ENCODE peak calls at places on chromosomes 11 and 22, in six cellular contexts. J is effector memory CD4-positive, alpha-beta T cell; U is H1; O is left ventricle myocardium inferior; H is PC-9; G is heart right ventricle. X is an unnamed sample.
A peak's percentile ranks its signal among the peaks of the same experiment; 100 is the strongest.

GRCh38 chr22:23264610-23265388 is 84.5 kb downstream of the BCR start:
- DNase-seq in J (no peak), U (no peak), O (no peak), H (peak; percentile 58), G (no peak), X (no peak)

GRCh38 chr11:100876826-100877545 is 189.9 kb downstream of the ARHGAP42 start:
- DNase-seq in J (no peak), U (no peak), O (no peak), H (peak; percentile 73), G (peak; percentile 20), X (no peak)

GRCh38 chr11:114036958-114037357 is 22.6 kb upstream of the ZBTB16 start:
- DNase-seq in J (no peak), U (no peak), O (no peak), H (no peak), G (no peak), X (no peak)

GRCh38 chr11:60700689-60701508 is 1.5 kb downstream of the MS4A8 start:
- DNase-seq in J (no peak), U (peak; percentile 67), O (no peak), H (no peak), G (no peak), X (no peak)

GRCh38 chr22:17842386-17842785 is 68.1 kb upstream of the BID start:
- DNase-seq in J (peak; percentile 29), U (no peak), O (no peak), H (no peak), G (peak; percentile 39), X (no peak)

GRCh38 chr11:80993561-80993960 is 1552.7 kb upstream of the TENM4 start:
- DNase-seq in J (no peak), U (no peak), O (no peak), H (no peak), G (no peak), X (no peak)

GRCh38 chr11:119764108-119764874 is 35.3 kb upstream of the NECTIN1 start:
- DNase-seq in J (no peak), U (no peak), O (peak; percentile 52), H (no peak), G (peak; percentile 56), X (no peak)

GRCh38 chr11:46381046-46381835 is at the start of gene MDK:
- DNase-seq in J (no peak), U (peak; percentile 83), O (no peak), H (no peak), G (no peak), X (no peak)

GRCh38 chr11:78244080-78244479 is 55.4 kb downstream of the USP35 start:
- DNase-seq in J (no peak), U (no peak), O (no peak), H (no peak), G (no peak), X (no peak)

GRCh38 chr11:26827567-26828037 is 105.7 kb upstream of the SLC5A12 start:
- DNase-seq in J (no peak), U (no peak), O (no peak), H (no peak), G (no peak), X (no peak)

GRCh38 chr11:20599424-20600346 is at the start of gene SLC6A5:
- DNase-seq in J (no peak), U (peak; percentile 88), O (peak; percentile 32), H (no peak), G (peak; percentile 38), X (no peak)

GRCh38 chr11:102757823-102758549 is 22.4 kb downstream of the MMP10 start:
- DNase-seq in J (no peak), U (no peak), O (no peak), H (no peak), G (no peak), X (no peak)

GRCh38 chr11:12494699-12495098 is 117.3 kb downstream of the PARVA start:
- DNase-seq in J (no peak), U (no peak), O (no peak), H (no peak), G (no peak), X (no peak)

GRCh38 chr11:12685229-12685628 is 11.0 kb downstream of the TEAD1 start:
- DNase-seq in J (no peak), U (no peak), O (no peak), H (no peak), G (no peak), X (no peak)

GRCh38 chr11:33944345-33944692 is 52.4 kb upstream of the LMO2 start:
- DNase-seq in J (no peak), U (no peak), O (no peak), H (no peak), G (no peak), X (no peak)

GRCh38 chr22:39353346-39353745 is 3.6 kb downstream of the SYNGR1 start:
- DNase-seq in J (no peak), U (no peak), O (no peak), H (no peak), G (no peak), X (no peak)

GRCh38 chr22:44884968-44885805 is 124.6 kb downstream of the PHF21B start:
- DNase-seq in J (no peak), U (no peak), O (no peak), H (peak; percentile 70), G (no peak), X (no peak)

GRCh38 chr22:20188567-20188877 is 37.7 kb upstream of the CCDC188 start:
- DNase-seq in J (no peak), U (no peak), O (no peak), H (no peak), G (no peak), X (no peak)

GRCh38 chr11:19200410-19201201 is 1.2 kb downstream of the CSRP3 start:
- DNase-seq in J (no peak), U (no peak), O (no peak), H (peak; percentile 84), G (no peak), X (no peak)

GRCh38 chr11:111698852-111699559 is 67.2 kb downstream of the PPP2R1B start:
- DNase-seq in J (no peak), U (no peak), O (no peak), H (no peak), G (no peak), X (no peak)

GRCh38 chr11:111699579-111700156 is 66.5 kb downstream of the PPP2R1B start:
- DNase-seq in J (no peak), U (no peak), O (no peak), H (no peak), G (no peak), X (no peak)

GRCh38 chr11:111696556-111696955 is 69.6 kb downstream of the PPP2R1B start:
- DNase-seq in J (no peak), U (no peak), O (no peak), H (no peak), G (no peak), X (no peak)

GRCh38 chr11:111700186-111700585 is 66.0 kb downstream of the PPP2R1B start:
- DNase-seq in J (no peak), U (no peak), O (no peak), H (no peak), G (no peak), X (no peak)

DNA sequence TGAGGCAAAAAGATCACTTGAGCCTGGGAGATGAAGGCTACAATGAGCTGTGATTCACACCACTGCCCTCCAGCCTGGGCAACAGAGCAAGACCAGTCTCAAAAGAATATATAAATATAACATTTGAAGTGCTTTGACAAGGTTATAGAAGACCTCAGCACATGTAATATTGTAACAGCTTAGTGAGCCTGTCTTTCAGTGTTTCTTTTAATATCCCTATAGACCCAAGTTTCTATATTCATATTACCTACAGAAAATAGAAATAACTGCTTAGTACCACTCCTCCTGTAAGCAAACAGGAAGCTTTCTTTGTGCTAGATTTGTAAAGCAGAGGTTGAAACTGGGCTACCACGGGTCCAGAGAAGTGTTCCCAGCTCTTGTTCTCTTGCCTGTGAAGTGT is 68.3 kb downstream of the PPP2R1B start:
- DNase-seq in J (no peak), U (no peak), O (no peak), H (no peak), G (no peak), X (no peak)
- H3K4me1 ChIP-seq in J (no peaks in the 10 kb centered on the region), U (peaks cover 4% of the 10 kb centered on the region), O (peaks cover 65% of the 10 kb centered on the region), H (no peaks in the 10 kb centered on the region), G (peaks cover 22% of the 10 kb centered on the region), X (no peaks in the 10 kb centered on the region)

DNA sequence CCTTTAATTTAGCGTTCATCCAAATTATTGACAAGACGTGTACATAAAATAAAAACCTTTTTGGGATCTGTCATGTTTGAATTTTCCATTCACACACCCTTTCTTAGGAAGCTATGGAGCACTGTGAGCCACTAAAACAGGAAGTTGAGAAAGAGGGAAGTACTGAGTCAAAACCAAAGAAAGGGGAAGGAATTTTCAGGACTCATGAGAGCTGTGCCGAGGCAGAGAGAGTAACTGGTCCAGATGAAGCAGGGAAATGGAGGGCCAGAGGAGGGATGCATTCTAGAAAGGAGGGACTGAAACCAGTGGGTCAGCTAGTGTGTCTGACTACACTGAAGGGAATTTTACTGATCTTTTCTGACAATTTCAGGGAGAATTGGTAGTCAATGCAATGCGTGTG is 24.9 kb downstream of the APLP2 start:
- DNase-seq in J (no peak), U (no peak), O (no peak), H (no peak), G (no peak), X (no peak)
- H3K4me1 ChIP-seq in J (no peaks in the 10 kb centered on the region), U (no peaks in the 10 kb centered on the region), O (peaks cover 25% of the 10 kb centered on the region), H (no peaks in the 10 kb centered on the region), G (peaks cover 10% of the 10 kb centered on the region), X (peaks cover 8% of the 10 kb centered on the region)

GRCh38 chr11:64247729-64248531 is 1.2 kb upstream of the PPP1R14B start:
- DNase-seq in J (no peak), U (no peak), O (no peak), H (no peak), G (no peak), X (no peak)

GRCh38 chr11:64246874-64247728 is at the start of gene PPP1R14B:
- DNase-seq in J (peak; percentile 69), U (peak; percentile 94), O (peak; percentile 92), H (peak; percentile 84), G (peak; percentile 90), X (peak; percentile 92)

GRCh38 chr11:64249563-64250405 is 1.5 kb upstream of the PLCB3 start:
- DNase-seq in J (no peak), U (peak; percentile 65), O (no peak), H (no peak), G (no peak), X (no peak)

GRCh38 chr11:64249038-64249437 is 2.3 kb upstream of the PLCB3 start:
- DNase-seq in J (no peak), U (peak; percentile 58), O (no peak), H (no peak), G (no peak), X (no peak)

GRCh38 chr11:64248578-64248977 is 1.8 kb upstream of the PPP1R14B start:
- DNase-seq in J (no peak), U (peak; percentile 70), O (no peak), H (no peak), G (no peak), X (no peak)
- H3K4me1 ChIP-seq in J (peaks cover 46% of the 10 kb centered on the region), U (peaks cover 38% of the 10 kb centered on the region), O (peaks cover 68% of the 10 kb centered on the region), H (peaks cover 14% of the 10 kb centered on the region), G (peaks cover 22% of the 10 kb centered on the region), X (peaks cover 8% of the 10 kb centered on the region)

DNA sequence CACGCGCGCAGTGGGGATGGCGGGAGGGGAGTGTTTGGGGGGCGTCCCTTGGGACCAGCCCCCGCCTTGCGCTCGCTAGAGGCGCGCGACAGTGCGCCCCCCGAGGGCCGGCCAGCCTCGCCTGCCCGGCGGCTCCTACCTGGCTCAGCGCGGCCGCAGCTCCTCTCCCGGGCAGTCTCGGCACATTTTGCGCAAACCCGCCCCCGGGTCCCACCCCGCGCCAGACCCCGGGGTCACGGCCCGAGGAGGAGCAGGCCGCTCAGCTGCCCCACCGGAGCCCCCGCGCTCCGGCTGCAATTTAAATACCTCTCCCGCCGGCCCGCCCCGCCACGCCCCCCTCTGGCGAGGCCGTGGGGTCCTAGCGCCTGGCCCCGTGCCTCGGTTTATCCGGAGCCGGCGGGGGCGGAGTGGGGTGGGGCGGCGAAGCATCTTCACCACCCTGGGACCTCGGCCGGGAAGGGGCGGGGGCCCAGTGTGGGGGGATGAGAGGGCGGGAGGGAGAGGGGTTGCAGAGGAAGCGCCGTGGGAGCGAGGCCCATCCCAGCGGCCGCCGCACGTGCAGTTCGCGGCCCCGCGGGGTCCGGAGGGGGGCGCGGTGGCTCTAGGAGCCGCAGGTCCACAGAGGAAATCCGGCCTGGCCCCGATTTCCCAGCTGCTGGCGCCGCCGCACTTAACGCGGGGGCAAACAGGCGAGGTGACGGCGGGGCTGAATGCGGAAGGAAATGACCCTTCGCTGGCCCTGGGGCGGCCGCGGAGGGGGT is at the start of gene LRRC32:
- DNase-seq in J (peak; percentile 15), U (peak; percentile 77), O (peak; percentile 75), H (no peak), G (peak; percentile 84), X (peak; percentile 29)
- H3K4me1 ChIP-seq in J (peaks cover 19% of the 10 kb centered on the region), U (peaks cover 6% of the 10 kb centered on the region), O (peaks cover 71% of the 10 kb centered on the region), H (no peaks in the 10 kb centered on the region), G (peaks cover 40% of the 10 kb centered on the region), X (no peaks in the 10 kb centered on the region)

X was measured in RWPE2.